ENCODE peak calls at places on chromosomes 4 and X, in four cellular contexts. B is T-helper 17 cell; Q is activated T-cell treated with anti-CD3 and anti-CD28 coated beads, Interleukin-2, amount 50 U/mL, for 24 hours; K is CD4-positive, alpha-beta memory T cell. X is an unnamed sample.
A peak's percentile ranks its signal among the peaks of the same experiment; 100 is the strongest.

GRCh38 chrX:74492720-74493201 is 71.5 kb downstream of the SLC16A2 start:
- DNase-seq in B (no peak), Q (peak; percentile 47), K (no peak), X (no peak)

GRCh38 chr4:108650212-108651067 is at the start of gene OSTC:
- DNase-seq in B (peak; percentile 86), Q (peak; percentile 94), K (peak; percentile 93), X (peak; percentile 94)

GRCh38 chrX:103791233-103791632 is 14.6 kb downstream of the PLP1 start:
- DNase-seq in B (no peak), Q (no peak), K (no peak), X (no peak)

GRCh38 chrX:19046343-19047215 is 62.7 kb upstream of the PHKA2 start:
- DNase-seq in B (no peak), Q (no peak), K (no peak), X (no peak)

GRCh38 chrX:43958529-43958928 is 14.7 kb downstream of the NDP start:
- DNase-seq in B (no peak), Q (no peak), K (peak; percentile 51), X (peak; percentile 24)

GRCh38 chr4:137952116-137952515 is 290.0 kb downstream of the SLC7A11 start:
- DNase-seq in B (no peak), Q (no peak), K (no peak), X (no peak)

GRCh38 chr4:184843984-184844554 is 18.3 kb upstream of the ACSL1 start:
- DNase-seq in B (no peak), Q (no peak), K (no peak), X (no peak)

GRCh38 chr4:6298035-6298434 is 28.4 kb downstream of the WFS1 start:
- DNase-seq in B (no peak), Q (no peak), K (no peak), X (no peak)

GRCh38 chr4:112284662-112285411 is 867 bp downstream of the TIFA start:
- DNase-seq in B (peak; percentile 24), Q (peak; percentile 50), K (peak; percentile 15), X (no peak)

GRCh38 chr4:85901500-85901899 is 426.6 kb downstream of the ARHGAP24 start:
- DNase-seq in B (no peak), Q (no peak), K (no peak), X (no peak)

GRCh38 chrX:106726485-106727437 is at the start of gene RNF128:
- DNase-seq in B (no peak), Q (peak; percentile 38), K (no peak), X (no peak)

GRCh38 chr4:166169111-166169510 is 296.1 kb downstream of the TLL1 start:
- DNase-seq in B (no peak), Q (no peak), K (no peak), X (peak; percentile 4)

GRCh38 chrX:150365953-150366911 is 3.1 kb downstream of the MAMLD1 start:
- DNase-seq in B (no peak), Q (no peak), K (peak; percentile 4), X (no peak)

GRCh38 chrX:153297376-153297775 is 24.2 kb downstream of the PNMA6F start:
- DNase-seq in B (no peak), Q (no peak), K (no peak), X (no peak)

GRCh38 chr4:187663076-187663475 is 332.5 kb upstream of the ZFP42 start:
- DNase-seq in B (no peak), Q (no peak), K (no peak), X (no peak)

GRCh38 chr4:56752985-56753384 is 68.5 kb downstream of the SPINK2 start:
- DNase-seq in B (no peak), Q (no peak), K (no peak), X (no peak)

GRCh38 chr4:101730291-101731117 is 60.0 kb upstream of the BANK1 start:
- DNase-seq in B (no peak), Q (peak; percentile 52), K (peak; percentile 35), X (peak; percentile 61)

GRCh38 chrX:40127052-40127451 is 29.3 kb upstream of the BCOR start:
- DNase-seq in B (no peak), Q (no peak), K (no peak), X (peak; percentile 21)

GRCh38 chrX:17521871-17522693 is 147.1 kb downstream of the NHS start:
- DNase-seq in B (no peak), Q (no peak), K (no peak), X (no peak)

GRCh38 chr4:152727784-152728183 is 48.0 kb upstream of the TMEM154 start:
- DNase-seq in B (no peak), Q (no peak), K (no peak), X (no peak)

GRCh38 chrX:12949927-12950656 is 24.8 kb upstream of the TMSB4X start:
- DNase-seq in B (peak; percentile 41), Q (peak; percentile 91), K (peak; percentile 88), X (peak; percentile 29)

GRCh38 chr4:122219356-122219755 is 67.2 kb downstream of the BLTP1 start:
- DNase-seq in B (no peak), Q (no peak), K (no peak), X (no peak)

GRCh38 chrX:65607070-65607742 is 60.2 kb upstream of the MSN start:
- DNase-seq in B (no peak), Q (no peak), K (no peak), X (no peak)

GRCh38 chrX:10007604-10008003 is 40.4 kb downstream of the CLDN34 start:
- DNase-seq in B (no peak), Q (no peak), K (no peak), X (no peak)

GRCh38 chrX:37320541-37321203 is 28.5 kb upstream of the PRRG1 start:
- DNase-seq in B (no peak), Q (no peak), K (no peak), X (no peak)

GRCh38 chr4:169341490-169341889 is 70.7 kb upstream of the SH3RF1 start:
- DNase-seq in B (no peak), Q (no peak), K (no peak), X (no peak)

GRCh38 chrX:46180258-46180687 is 364.9 kb downstream of the ZNF674 start:
- DNase-seq in B (no peak), Q (no peak), K (no peak), X (peak; percentile 62)

X was measured in AML-193.